ENCODE peak calls at places on chromosomes 16 and 17, in nine cellular contexts. A is fibroblast of pulmonary artery; C is AG20443; H is posterior cingulate gyrus; F is choroid plexus epithelial cell; S is midbrain; X is GM23338; D is stimulated activated naive CD8-positive, alpha-beta T cell treated with anti-CD3 and anti-CD28 coated beads, Interleukin-15, Interleukin-2, amounts not matched to agents 100 U/mL and 50 U/mL, for 24 hours; K is GM20000. N is an unnamed sample.
A peak's percentile ranks its signal among the peaks of the same experiment; 100 is the strongest.

GRCh38 chr16:20383106-20384029 is 21.2 kb downstream of the PDILT start:
- DNase-seq in A (peak; percentile 69), C (peak; percentile 78), H (peak; percentile 62), F (peak; percentile 81), S (peak; percentile 76), X (peak; percentile 92), D (peak; percentile 54), K (peak; percentile 61), N (peak; percentile 26)

GRCh38 chr17:65656390-65657250 is 95.2 kb upstream of the AXIN2 start:
- DNase-seq in A (peak; percentile 24), C (no peak), H (no peak), F (peak; percentile 31), S (no peak), X (no peak), D (peak; percentile 21), K (peak; percentile 29), N (no peak)

GRCh38 chr17:74282587-74283370 is 8.7 kb downstream of the DNAI2 start:
- DNase-seq in A (no peak), C (no peak), H (no peak), F (no peak), S (no peak), X (no peak), D (peak; percentile 70), K (no peak), N (no peak)

GRCh38 chr17:12789976-12790805 is 893 bp downstream of the ARHGAP44 start:
- DNase-seq in A (no peak), C (peak; percentile 19), H (peak; percentile 19), F (no peak), S (no peak), X (peak; percentile 71), D (no peak), K (peak; percentile 29), N (no peak)

GRCh38 chr16:63578791-63579190 is 1542.6 kb upstream of the CDH8 start:
- DNase-seq in A (peak; percentile 85), C (no peak), H (no peak), F (no peak), S (no peak), X (no peak), D (no peak), K (no peak), N (no peak)

GRCh38 chr16:69311533-69312388 is 611 bp downstream of the VPS4A start:
- DNase-seq in A (peak; percentile 13), C (peak; percentile 69), H (no peak), F (peak; percentile 27), S (no peak), X (peak; percentile 75), D (peak; percentile 55), K (peak; percentile 67), N (no peak)

GRCh38 chr17:63338272-63338671 is 107.8 kb downstream of the CYB561 start:
- DNase-seq in A (no peak), C (no peak), H (no peak), F (no peak), S (no peak), X (no peak), D (no peak), K (no peak), N (no peak)

GRCh38 chr16:86219655-86220445 is 290.5 kb upstream of the FOXF1 start:
- DNase-seq in A (no peak), C (no peak), H (no peak), F (no peak), S (no peak), X (no peak), D (no peak), K (no peak), N (no peak)

GRCh38 chr17:82084373-82085030 is 13.5 kb downstream of the FASN start:
- DNase-seq in A (no peak), C (no peak), H (no peak), F (no peak), S (no peak), X (no peak), D (no peak), K (no peak), N (no peak)